ENCODE peak calls at places on chromosome 6, in six cellular contexts. U, V, W, Q, R and I are unnamed samples.

GRCh38 chr6:62285612-62286469 is at the start of gene KHDRBS2:
- DNase-seq in U (peak; percentile 28), V (peak; percentile 80), W (peak; percentile 93), Q (peak; percentile 64), R (peak; percentile 73), I (peak; percentile 39)

GRCh38 chr6:3884007-3884745 is 35.0 kb downstream of the FAM50B start:
- DNase-seq in U (no peak), V (no peak), W (no peak), Q (no peak), R (no peak), I (no peak)

GRCh38 chr6:154865291-154865690 is 129.8 kb upstream of the TIAM2 start:
- DNase-seq in U (no peak), V (no peak), W (no peak), Q (no peak), R (no peak), I (no peak)

GRCh38 chr6:97885844-97886243 is 602.8 kb upstream of the MMS22L start:
- DNase-seq in U (no peak), V (no peak), W (no peak), Q (no peak), R (no peak), I (no peak)

GRCh38 chr6:156791261-156791850 is 14.2 kb downstream of the ARID1B start:
- DNase-seq in U (no peak), V (no peak), W (no peak), Q (no peak), R (no peak), I (no peak)

GRCh38 chr6:52109073-52109635 is 21.7 kb upstream of the PKHD1 start:
- DNase-seq in U (no peak), V (no peak), W (no peak), Q (no peak), R (no peak), I (no peak)

GRCh38 chr6:53526000-53526399 is 18.9 kb downstream of the GCLC start:
- DNase-seq in U (no peak), V (no peak), W (no peak), Q (no peak), R (no peak), I (no peak)

GRCh38 chr6:120378582-120379220 is 955.6 kb downstream of the TBC1D32 start:
- DNase-seq in U (no peak), V (no peak), W (no peak), Q (no peak), R (no peak), I (no peak)

GRCh38 chr6:39214846-39215639 is 14.2 kb downstream of the KCNK5 start:
- DNase-seq in U (no peak), V (no peak), W (no peak), Q (no peak), R (no peak), I (no peak)

GRCh38 chr6:140636698-140637402 is 1262.4 kb upstream of the CITED2 start:
- DNase-seq in U (no peak), V (no peak), W (no peak), Q (no peak), R (no peak), I (no peak)

GRCh38 chr6:40860443-40860842 is 178.6 kb downstream of the UNC5CL start:
- DNase-seq in U (no peak), V (no peak), W (no peak), Q (no peak), R (no peak), I (no peak)

GRCh38 chr6:7165002-7165735 is 57.4 kb downstream of the RREB1 start:
- DNase-seq in U (peak; percentile 41), V (no peak), W (no peak), Q (no peak), R (no peak), I (no peak)

GRCh38 chr6:159100789-159101182 is 56.0 kb upstream of the TAGAP start:
- DNase-seq in U (no peak), V (no peak), W (no peak), Q (no peak), R (no peak), I (no peak)

GRCh38 chr6:21102201-21102600 is 491.4 kb upstream of the SOX4 start:
- DNase-seq in U (no peak), V (no peak), W (no peak), Q (no peak), R (no peak), I (no peak)

GRCh38 chr6:26020983-26021349 is 58.4 kb downstream of the TRIM38 start:
- DNase-seq in U (peak; percentile 55), V (peak; percentile 84), W (no peak), Q (peak; percentile 56), R (peak; percentile 48), I (peak; percentile 62)

GRCh38 chr6:87139236-87139635 is 16.1 kb upstream of the ZNF292 start:
- DNase-seq in U (no peak), V (no peak), W (peak; percentile 43), Q (peak; percentile 25), R (no peak), I (no peak)

GRCh38 chr6:124010574-124010973 is 206.9 kb downstream of the NKAIN2 start:
- DNase-seq in U (no peak), V (no peak), W (no peak), Q (no peak), R (no peak), I (no peak)

GRCh38 chr6:106080106-106081095 is 5.7 kb upstream of the PRDM1 start:
- DNase-seq in U (no peak), V (no peak), W (no peak), Q (no peak), R (no peak), I (no peak)

GRCh38 chr6:103872219-103872618 is 987.5 kb downstream of the HACE1 start:
- DNase-seq in U (no peak), V (no peak), W (no peak), Q (no peak), R (no peak), I (no peak)

GRCh38 chr6:137116807-137117206 is 56.6 kb downstream of the IL22RA2 start:
- DNase-seq in U (no peak), V (no peak), W (no peak), Q (no peak), R (no peak), I (no peak)

GRCh38 chr6:116217069-116217468 is 36.8 kb downstream of the TSPYL4 start:
- DNase-seq in U (no peak), V (no peak), W (no peak), Q (no peak), R (no peak), I (no peak)

GRCh38 chr6:133888931-133889556 is at the start of gene TCF21:
- DNase-seq in U (peak; percentile 84), V (peak; percentile 88), W (no peak), Q (no peak), R (peak; percentile 49), I (peak; percentile 50)

GRCh38 chr6:56902551-56903464 is 52.1 kb upstream of the BEND6 start:
- DNase-seq in U (peak; percentile 37), V (no peak), W (no peak), Q (no peak), R (peak; percentile 32), I (peak; percentile 59)

DNA sequence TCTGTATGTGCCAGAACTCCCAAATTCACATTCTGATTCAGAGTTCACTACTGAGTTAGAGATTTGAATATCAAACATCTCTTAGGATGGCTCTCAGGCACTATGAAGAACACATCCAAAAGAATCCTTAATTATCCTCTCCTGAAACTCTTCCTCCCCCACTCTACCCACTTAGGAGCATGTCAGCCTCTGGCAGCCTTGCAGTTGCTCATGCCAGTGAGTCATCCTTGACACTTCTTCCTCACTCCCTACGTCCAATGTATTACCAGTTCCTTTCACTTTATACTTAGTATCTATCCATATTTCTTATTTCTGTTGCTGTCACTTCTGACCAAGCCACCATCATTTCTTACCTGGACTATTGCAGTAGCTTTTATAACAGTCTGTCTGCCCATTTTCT is 192.0 kb upstream of the IMPG1 start:
- DNase-seq in U (no peak), V (no peak), W (no peak), Q (no peak), R (no peak), I (no peak)
- H3K27ac ChIP-seq in U (no peak overlapping the region), V (no peak overlapping the region), W (no peak overlapping the region), Q (no peak overlapping the region), R (no peak overlapping the region), I (no peak overlapping the region)

GRCh38 chr6:118893882-118894424 is at the start of gene ASF1A:
- DNase-seq in U (peak; percentile 96), V (peak; percentile 98), W (peak; percentile 98), Q (peak; percentile 97), R (peak; percentile 98), I (peak; percentile 97)

GRCh38 chr6:118895241-118895561 is 1.2 kb downstream of the ASF1A start:
- DNase-seq in U (no peak), V (no peak), W (no peak), Q (no peak), R (no peak), I (no peak)

GRCh38 chr6:118893095-118893881 is 664 bp upstream of the ASF1A start:
- DNase-seq in U (no peak), V (no peak), W (peak; percentile 58), Q (peak; percentile 21), R (no peak), I (peak; percentile 31)

GRCh38 chr6:118896339-118897136 is 2.6 kb downstream of the ASF1A start:
- DNase-seq in U (no peak), V (no peak), W (no peak), Q (no peak), R (no peak), I (no peak)

GRCh38 chr6:118894425-118895240 is 681 bp downstream of the ASF1A start:
- DNase-seq in U (peak; percentile 67), V (peak; percentile 79), W (peak; percentile 79), Q (peak; percentile 26), R (peak; percentile 78), I (peak; percentile 69)
- TF ChIP-seq POLR2A in U (peak; percentile 6), V (no peak), W (peak; percentile 68), Q (no peak), R (no peak), I (peak; percentile 33)

GRCh38 chr6:5744497-5744896 is 262.2 kb downstream of the NRN1 start:
- DNase-seq in U (no peak), V (no peak), W (no peak), Q (no peak), R (peak; percentile 63), I (no peak)

GRCh38 chr6:5745081-5745480 is 261.6 kb downstream of the NRN1 start:
- DNase-seq in U (no peak), V (no peak), W (no peak), Q (no peak), R (no peak), I (no peak)

GRCh38 chr6:5749016-5749665 is 257.6 kb downstream of the NRN1 start:
- DNase-seq in U (no peak), V (no peak), W (no peak), Q (no peak), R (no peak), I (no peak)

GRCh38 chr6:5747379-5747778 is 259.3 kb downstream of the NRN1 start:
- DNase-seq in U (no peak), V (no peak), W (no peak), Q (no peak), R (peak; percentile 46), I (no peak)

GRCh38 chr6:5746392-5747140 is 260.2 kb downstream of the NRN1 start:
- DNase-seq in U (no peak), V (no peak), W (no peak), Q (no peak), R (peak; percentile 48), I (no peak)
- TF ChIP-seq CTCF in U (no peak), V (no peak), W (no peak), Q (no peak), R (peak; percentile 27), I (no peak)

DNA sequence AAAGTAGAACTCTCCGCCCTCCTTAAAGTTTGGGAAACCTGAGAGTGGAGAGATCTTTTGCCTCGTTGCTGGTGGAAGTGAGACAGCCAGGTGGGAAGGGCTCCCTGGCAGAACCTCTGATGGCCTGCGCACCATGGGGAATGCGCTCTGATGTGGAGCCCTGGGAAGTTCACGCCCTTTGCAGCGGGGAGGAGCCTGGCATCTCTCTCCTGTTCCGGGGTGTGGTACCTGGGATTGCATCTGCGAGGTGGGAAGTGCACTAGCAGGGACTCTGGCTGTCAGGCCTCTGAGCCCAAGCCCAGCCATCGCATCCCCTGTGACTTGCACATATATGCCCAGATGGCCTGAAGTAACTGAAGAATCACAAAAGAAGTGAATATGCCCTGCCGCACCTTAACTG is 159.8 kb downstream of the AKAP7 start:
- DNase-seq in U (no peak), V (no peak), W (no peak), Q (no peak), R (no peak), I (no peak)
- H3K27ac ChIP-seq in U (no peak overlapping the region), V (no peak overlapping the region), W (no peak overlapping the region), Q (no peak overlapping the region), R (no peak overlapping the region), I (no peak overlapping the region)